ENCODE peak calls at places on chromosomes 12 and 14, in six cellular contexts. R is Calu3, P is astrocyte, U is D721Med, Y is suprapubic skin, M is cardiac fibroblast. Q is an unnamed sample.

GRCh38 chr12:19105468-19105867 is 24.1 kb upstream of the PLEKHA5 start:
- DNase-seq in R (no peak), P (no peak), U (no peak), Y (no peak), M (no peak), Q (no peak)

GRCh38 chr14:24258548-24259265 is 4.3 kb downstream of the TGM1 start:
- DNase-seq in R (no peak), P (no peak), U (no peak), Y (peak), M (no peak), Q (peak)

GRCh38 chr14:101665478-101666078 is 95.9 kb upstream of the PPP2R5C start:
- DNase-seq in R (peak), P (peak), U (no peak), Y (no peak), M (peak), Q (peak)

GRCh38 chr14:68043752-68044151 is 224.2 kb downstream of the RAD51B start:
- DNase-seq in R (no peak), P (no peak), U (no peak), Y (no peak), M (no peak), Q (no peak)

GRCh38 chr12:132723015-132723763 is 12.5 kb downstream of the PGAM5 start:
- DNase-seq in R (no peak), P (peak), U (no peak), Y (no peak), M (no peak), Q (no peak)

GRCh38 chr14:104600141-104600643 is 4.4 kb downstream of the TMEM179 start:
- DNase-seq in R (no peak), P (no peak), U (no peak), Y (peak), M (no peak), Q (no peak)

GRCh38 chr12:38469689-38470088 is 153.1 kb downstream of the ALG10B start:
- DNase-seq in R (no peak), P (no peak), U (no peak), Y (no peak), M (no peak), Q (no peak)

GRCh38 chr12:109714141-109714912 is 702 bp downstream of the FAM222A start:
- DNase-seq in R (peak), P (peak), U (no peak), Y (peak), M (peak), Q (peak)

GRCh38 chr14:96617635-96618034 is 115.5 kb downstream of the PAPOLA start:
- DNase-seq in R (no peak), P (no peak), U (no peak), Y (no peak), M (no peak), Q (no peak)

GRCh38 chr12:115470977-115471376 is 787.0 kb upstream of the TBX3 start:
- DNase-seq in R (no peak), P (no peak), U (no peak), Y (no peak), M (no peak), Q (no peak)

GRCh38 chr12:53595212-53595611 is 31.0 kb downstream of the ATF7 start:
- DNase-seq in R (no peak), P (no peak), U (no peak), Y (no peak), M (peak), Q (no peak)

GRCh38 chr12:51908876-51909592 is 1.7 kb downstream of the ACVRL1 start:
- DNase-seq in R (no peak), P (no peak), U (no peak), Y (no peak), M (no peak), Q (no peak)

GRCh38 chr14:78425332-78425731 is 255.2 kb downstream of the NRXN3 start:
- DNase-seq in R (no peak), P (no peak), U (no peak), Y (no peak), M (no peak), Q (no peak)

GRCh38 chr12:68617160-68617926 is 6.6 kb downstream of the RAP1B start:
- DNase-seq in R (no peak), P (peak), U (no peak), Y (no peak), M (peak), Q (no peak)

GRCh38 chr12:81255947-81256346 is 178.1 kb downstream of the ACSS3 start:
- DNase-seq in R (no peak), P (no peak), U (no peak), Y (no peak), M (no peak), Q (no peak)

GRCh38 chr12:52740591-52740990 is 36.6 kb downstream of the KRT76 start:
- DNase-seq in R (no peak), P (no peak), U (no peak), Y (no peak), M (peak), Q (no peak)

GRCh38 chr12:1851126-1851791 is 30.9 kb downstream of the LRTM2 start:
- DNase-seq in R (no peak), P (peak), U (no peak), Y (no peak), M (peak), Q (no peak)

GRCh38 chr12:6093764-6094163 is 30.7 kb downstream of the VWF start:
- DNase-seq in R (peak), P (no peak), U (no peak), Y (peak), M (no peak), Q (no peak)

GRCh38 chr14:92323031-92323915 is at the start of gene SLC24A4:
- DNase-seq in R (no peak), P (no peak), U (peak), Y (no peak), M (no peak), Q (no peak)

GRCh38 chr14:30375280-30375892 is 183.6 kb upstream of the G2E3 start:
- DNase-seq in R (peak), P (peak), U (no peak), Y (peak), M (peak), Q (peak)

GRCh38 chr12:42568952-42569916 is 20.3 kb downstream of the PRICKLE1 start:
- DNase-seq in R (no peak), P (peak), U (no peak), Y (no peak), M (peak), Q (peak)

GRCh38 chr12:44889162-44889561 is 13.0 kb upstream of the NELL2 start:
- DNase-seq in R (no peak), P (no peak), U (no peak), Y (no peak), M (no peak), Q (no peak)

GRCh38 chr14:91417983-91418386 is 365 bp upstream of the CCDC88C start:
- DNase-seq in R (peak), P (no peak), U (no peak), Y (no peak), M (no peak), Q (peak)

GRCh38 chr12:119486599-119487154 is 106.9 kb upstream of the TMEM233 start:
- DNase-seq in R (no peak), P (no peak), U (no peak), Y (no peak), M (no peak), Q (no peak)

GRCh38 chr12:124527861-124528561 is 39.4 kb downstream of the NCOR2 start:
- DNase-seq in R (no peak), P (no peak), U (no peak), Y (peak), M (no peak), Q (no peak)

GRCh38 chr12:203462-204260 is 10.3 kb downstream of the SLC6A12 start:
- DNase-seq in R (no peak), P (no peak), U (peak), Y (no peak), M (peak), Q (no peak)

GRCh38 chr12:14723763-14724162 is 27.4 kb upstream of the GUCY2C start:
- DNase-seq in R (peak), P (peak), U (no peak), Y (no peak), M (peak), Q (no peak)

GRCh38 chr14:26808407-26808806 is 210.6 kb upstream of the NOVA1 start:
- DNase-seq in R (no peak), P (peak), U (no peak), Y (no peak), M (peak), Q (no peak)

DNA sequence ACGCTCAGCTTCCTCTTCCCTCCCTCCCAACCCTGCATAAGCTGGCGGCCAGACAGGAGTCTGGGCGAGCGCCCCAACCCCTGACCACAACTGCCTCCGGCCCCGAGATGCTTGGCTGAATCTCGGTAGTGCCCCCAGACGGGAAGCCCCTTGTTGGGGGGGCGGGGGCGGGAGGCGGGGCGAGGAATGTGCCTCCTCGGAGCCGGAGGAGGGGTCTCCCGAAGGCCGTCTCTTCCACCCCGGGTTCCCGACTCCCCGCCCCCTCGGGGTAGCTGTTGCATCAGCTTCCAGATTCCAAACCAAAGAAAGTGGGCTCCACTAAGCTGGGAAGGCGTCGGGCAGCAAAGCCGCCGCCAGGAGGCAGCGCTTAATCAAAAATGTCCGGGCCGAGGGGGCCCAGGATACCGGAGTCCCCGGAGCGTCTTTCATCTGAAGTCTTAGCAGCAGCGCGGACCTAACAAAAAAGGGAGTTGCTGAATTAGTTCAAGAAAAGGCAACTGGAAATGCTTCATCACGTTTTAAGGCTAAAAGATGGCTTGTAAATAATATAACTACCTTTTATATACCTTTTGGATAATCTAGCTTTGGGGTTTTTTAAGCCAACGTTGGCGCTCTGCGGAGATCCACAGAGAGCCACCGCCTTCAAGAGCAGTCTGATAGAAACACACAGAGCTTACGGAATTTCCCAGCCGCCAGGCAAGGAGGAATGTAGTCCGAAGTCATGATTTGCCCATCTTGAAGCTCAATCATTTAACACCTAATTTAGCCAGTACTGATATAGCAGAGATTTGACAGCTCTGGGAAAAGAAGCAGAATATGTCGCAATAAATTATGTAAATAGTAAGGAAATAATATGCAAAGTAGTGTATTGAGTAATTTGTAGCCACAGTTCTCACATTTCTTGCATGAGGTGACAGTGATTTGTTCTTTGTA is 6.8 kb upstream of the MRPL52 start:
- DNase-seq in R (peak), P (peak), U (no peak), Y (peak), M (peak), Q (peak)
- TF ChIP-seq CTCF in R (peak), P (peak), U (peak), Y (peak), M (peak), Q (peak)

GRCh38 chr14:60561845-60562746 is 53.1 kb downstream of the SIX6 start:
- DNase-seq in R (peak), P (peak), U (no peak), Y (no peak), M (peak), Q (no peak)
- TF ChIP-seq CTCF in R (peak), P (peak), U (peak), Y (no peak), M (peak), Q (peak)

GRCh38 chr14:72758420-72758819 is 135.5 kb downstream of the DPF3 start:
- DNase-seq in R (no peak), P (no peak), U (no peak), Y (no peak), M (no peak), Q (no peak)
- TF ChIP-seq CTCF in R (no peak), P (no peak), U (no peak), Y (no peak), M (no peak), Q (no peak)

GRCh38 chr14:61569308-61569707 is 126.0 kb upstream of the HIF1A start:
- DNase-seq in R (no peak), P (no peak), U (no peak), Y (no peak), M (no peak), Q (no peak)

GRCh38 chr14:61570188-61570960 is 124.9 kb upstream of the HIF1A start:
- DNase-seq in R (no peak), P (peak), U (no peak), Y (no peak), M (peak), Q (no peak)

GRCh38 chr14:61567838-61568571 is 127.3 kb upstream of the HIF1A start:
- DNase-seq in R (no peak), P (no peak), U (no peak), Y (no peak), M (no peak), Q (peak)

GRCh38 chr14:61569783-61570182 is 125.5 kb upstream of the HIF1A start:
- DNase-seq in R (peak), P (peak), U (no peak), Y (peak), M (peak), Q (no peak)

DNA sequence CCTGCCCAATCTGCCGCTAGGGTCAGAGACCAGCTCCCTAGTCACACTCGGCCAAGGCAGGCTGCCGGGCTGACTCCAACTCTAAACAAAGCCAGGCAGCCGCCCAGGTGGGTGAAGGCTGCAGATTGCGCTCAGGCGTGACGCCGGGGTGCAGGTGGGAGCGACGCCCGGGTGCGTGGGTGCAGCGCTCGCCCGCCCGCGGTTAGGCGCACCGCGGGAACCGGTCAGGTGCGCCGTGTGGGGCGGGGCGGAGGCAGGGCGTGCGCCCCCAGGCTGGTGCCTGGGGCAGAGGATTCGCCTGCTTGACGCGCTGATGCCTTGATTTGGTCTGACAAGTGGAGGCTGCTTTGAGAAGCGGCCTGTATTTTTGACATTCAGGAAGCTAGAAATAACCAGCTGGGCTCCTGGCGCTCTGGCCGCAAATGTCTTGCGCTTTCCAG is 126.7 kb upstream of the HIF1A start:
- DNase-seq in R (peak), P (no peak), U (no peak), Y (no peak), M (no peak), Q (peak)
- TF ChIP-seq CTCF in R (no peak), P (no peak), U (no peak), Y (no peak), M (no peak), Q (peak)

Q was measured in B cell.